ENCODE peak calls at places on chromosomes 5 and 9, in five cellular contexts. O is A673, N is EL, G is HFFc6, A is GM04504. I is an unnamed sample.
A peak's percentile ranks its signal among the peaks of the same experiment; 100 is the strongest.

GRCh38 chr9:127197861-127198430 is 66.6 kb upstream of the GARNL3 start:
- DNase-seq in G (no peak), A (no peak), O (no peak), N (no peak), I (no peak)

GRCh38 chr5:137217599-137218200 is 281.4 kb downstream of the SPOCK1 start:
- DNase-seq in G (peak; percentile 85), A (no peak), O (no peak), N (peak; percentile 63), I (no peak)

GRCh38 chr5:37637165-37637845 is 202.5 kb downstream of the GDNF start:
- DNase-seq in O (no peak), A (no peak), N (peak; percentile 44), G (peak; percentile 8), I (no peak)

GRCh38 chr5:93681432-93681831 is 60.0 kb downstream of the POU5F2 start:
- DNase-seq in G (no peak), O (no peak), N (no peak), A (no peak), I (no peak)

GRCh38 chr5:128197911-128198522 is 114.5 kb downstream of the SLC12A2 start:
- DNase-seq in G (no peak), A (no peak), O (no peak), N (no peak), I (no peak)

GRCh38 chr5:179818746-179819295 is 1.9 kb upstream of the SQSTM1 start:
- DNase-seq in G (peak; percentile 76), N (peak; percentile 91), A (peak; percentile 83), O (no peak), I (peak; percentile 70)

GRCh38 chr9:36731576-36731975 is 158.9 kb downstream of the MELK start:
- DNase-seq in O (peak; percentile 33), A (no peak), N (no peak), G (no peak), I (no peak)

GRCh38 chr5:13478831-13479465 is 465.5 kb downstream of the DNAH5 start:
- DNase-seq in O (peak; percentile 10), A (peak; percentile 44), N (peak; percentile 49), G (peak; percentile 17), I (no peak)

GRCh38 chr9:121135642-121136041 is 60.9 kb downstream of the CNTRL start:
- DNase-seq in G (no peak), O (no peak), N (no peak), A (no peak), I (no peak)

GRCh38 chr9:95506692-95507455 is 9.9 kb downstream of the PTCH1 start:
- DNase-seq in G (peak; percentile 57), N (peak; percentile 69), O (peak; percentile 71), A (no peak), I (no peak)

GRCh38 chr9:6779417-6780241 is 21.9 kb downstream of the KDM4C start:
- DNase-seq in G (peak; percentile 20), N (peak; percentile 55), O (peak; percentile 28), A (no peak), I (no peak)

GRCh38 chr9:133738806-133739150 is 626 bp upstream of the SARDH start:
- DNase-seq in A (no peak), N (no peak), O (no peak), G (no peak), I (no peak)

GRCh38 chr9:4740623-4741364 is at the start of gene AK3:
- DNase-seq in O (peak; percentile 95), N (peak; percentile 90), G (peak; percentile 71), A (peak; percentile 61), I (peak; percentile 71)

GRCh38 chr5:146703899-146704298 is 174.7 kb downstream of the PPP2R2B start:
- DNase-seq in A (no peak), O (no peak), N (peak; percentile 16), G (no peak), I (no peak)

GRCh38 chr9:131067625-131068024 is 28.7 kb upstream of the AIF1L start:
- DNase-seq in O (no peak), N (no peak), A (no peak), G (no peak), I (no peak)

GRCh38 chr5:67942451-67942830 is 273.1 kb upstream of the PIK3R1 start:
- DNase-seq in G (no peak), A (no peak), O (no peak), N (no peak), I (no peak)

GRCh38 chr5:17189381-17190036 is 27.9 kb upstream of the BASP1 start:
- DNase-seq in G (peak; percentile 67), O (peak; percentile 93), N (peak; percentile 83), A (peak; percentile 54), I (peak; percentile 48)

GRCh38 chr9:127913682-127914081 is 3.2 kb downstream of the ST6GALNAC4 start:
- DNase-seq in A (no peak), O (no peak), N (no peak), G (no peak), I (no peak)

GRCh38 chr9:88537743-88538055 is 2.7 kb downstream of the NXNL2 start:
- DNase-seq in A (peak; percentile 87), G (peak; percentile 96), O (peak; percentile 64), N (peak; percentile 86), I (no peak)

GRCh38 chr5:2011481-2012411 is 129.0 kb upstream of the IRX4 start:
- DNase-seq in A (no peak), N (no peak), G (no peak), O (no peak), I (no peak)

GRCh38 chr5:72013741-72014703 is 93.3 kb upstream of the MAP1B start:
- DNase-seq in N (no peak), G (no peak), A (no peak), O (no peak), I (no peak)

GRCh38 chr9:81499021-81499454 is 190.3 kb downstream of the TLE1 start:
- DNase-seq in N (peak; percentile 84), O (no peak), G (peak; percentile 68), A (peak; percentile 52), I (no peak)

GRCh38 chr5:10623305-10623910 is 59.5 kb downstream of the ANKRD33B start:
- DNase-seq in O (no peak), N (no peak), A (no peak), G (no peak), I (no peak)

GRCh38 chr5:611731-612486 is at the start of gene CEP72:
- DNase-seq in N (peak; percentile 85), A (peak; percentile 64), G (peak; percentile 78), O (peak; percentile 92), I (peak; percentile 92)

GRCh38 chr5:173330151-173330855 is 2.1 kb upstream of the STC2 start:
- DNase-seq in G (no peak), A (no peak), O (no peak), N (peak; percentile 9), I (no peak)

GRCh38 chr9:5278486-5278885 is 26.0 kb downstream of the RLN2 start:
- DNase-seq in N (no peak), O (no peak), A (no peak), G (no peak), I (no peak)

GRCh38 chr9:114930063-114930812 is at the start of gene TNFSF8:
- DNase-seq in G (no peak), N (no peak), O (no peak), A (no peak), I (peak; percentile 47)

GRCh38 chr9:135147473-135147805 is 60.0 kb downstream of the OLFM1 start:
- DNase-seq in N (no peak), O (no peak), A (no peak), G (no peak), I (no peak)

GRCh38 chr9:131523451-131524435 is 7.3 kb downstream of the UCK1 start:
- DNase-seq in N (no peak), O (no peak), G (no peak), A (no peak), I (no peak)

GRCh38 chr5:31638286-31638685 is 645 bp upstream of the PDZD2 start:
- DNase-seq in A (no peak), N (no peak), G (no peak), O (no peak), I (no peak)